ENCODE peak calls at places on chromosome 19, in six cellular contexts. One of them, this sample, is unnamed.
A peak's percentile ranks its signal among the peaks of the same experiment; 100 is the strongest.

GRCh38 chr19:50563597-50563996 is 4.6 kb downstream of the LRRC4B start:
- DNase-seq in endodermal cell: no peak
- DNase-seq in heart left ventricle: no peak
- DNase-seq in CD8-positive, alpha-beta T cell: no peak
- DNase-seq in ovary: no peak
- DNase-seq in thoracic aorta: no peak
- DNase-seq in this sample: no peak

GRCh38 chr19:31073485-31074221 is 275.6 kb downstream of the TSHZ3 start:
- DNase-seq in endodermal cell: no peak
- DNase-seq in heart left ventricle: no peak
- DNase-seq in CD8-positive, alpha-beta T cell: no peak
- DNase-seq in ovary: no peak
- DNase-seq in thoracic aorta: no peak
- DNase-seq in this sample: no peak

GRCh38 chr19:18173054-18173571 is 500 bp upstream of the IFI30 start:
- DNase-seq in endodermal cell: no peak
- DNase-seq in heart left ventricle: peak; percentile 62
- DNase-seq in CD8-positive, alpha-beta T cell: no peak
- DNase-seq in ovary: peak; percentile 44
- DNase-seq in thoracic aorta: no peak
- DNase-seq in this sample: no peak

GRCh38 chr19:15300533-15301194 is 31.7 kb downstream of the BRD4 start:
- DNase-seq in endodermal cell: no peak
- DNase-seq in heart left ventricle: no peak
- DNase-seq in CD8-positive, alpha-beta T cell: no peak
- DNase-seq in ovary: no peak
- DNase-seq in thoracic aorta: no peak
- DNase-seq in this sample: no peak

GRCh38 chr19:16235811-16236710 is 38.4 kb downstream of the AP1M1 start:
- DNase-seq in endodermal cell: peak; percentile 34
- DNase-seq in heart left ventricle: no peak
- DNase-seq in CD8-positive, alpha-beta T cell: no peak
- DNase-seq in ovary: no peak
- DNase-seq in thoracic aorta: no peak
- DNase-seq in this sample: no peak

GRCh38 chr19:51448011-51448744 is 10.1 kb downstream of the SIGLEC8 start:
- DNase-seq in endodermal cell: no peak
- DNase-seq in heart left ventricle: no peak
- DNase-seq in CD8-positive, alpha-beta T cell: no peak
- DNase-seq in ovary: no peak
- DNase-seq in thoracic aorta: no peak
- DNase-seq in this sample: no peak

GRCh38 chr19:11090264-11091032 is 1.2 kb downstream of the LDLR start:
- DNase-seq in endodermal cell: peak; percentile 99
- DNase-seq in heart left ventricle: peak; percentile 99
- DNase-seq in CD8-positive, alpha-beta T cell: peak; percentile 97
- DNase-seq in ovary: peak; percentile 97
- DNase-seq in thoracic aorta: peak; percentile 97
- DNase-seq in this sample: peak; percentile 99

GRCh38 chr19:27974082-27974513 is 1238.9 kb downstream of the UQCRFS1 start:
- DNase-seq in endodermal cell: peak; percentile 83
- DNase-seq in heart left ventricle: no peak
- DNase-seq in CD8-positive, alpha-beta T cell: no peak
- DNase-seq in ovary: peak; percentile 16
- DNase-seq in thoracic aorta: no peak
- DNase-seq in this sample: no peak

GRCh38 chr19:54364775-54365257 is at the start of gene LAIR1:
- DNase-seq in endodermal cell: no peak
- DNase-seq in heart left ventricle: peak; percentile 15
- DNase-seq in CD8-positive, alpha-beta T cell: peak; percentile 45
- DNase-seq in ovary: no peak
- DNase-seq in thoracic aorta: no peak
- DNase-seq in this sample: no peak

GRCh38 chr19:12015015-12015752 is 20.3 kb downstream of the ZNF433 start:
- DNase-seq in endodermal cell: no peak
- DNase-seq in heart left ventricle: no peak
- DNase-seq in CD8-positive, alpha-beta T cell: no peak
- DNase-seq in ovary: no peak
- DNase-seq in thoracic aorta: no peak
- DNase-seq in this sample: no peak

GRCh38 chr19:13978306-13978705 is 26.0 kb downstream of the DCAF15 start:
- DNase-seq in endodermal cell: peak; percentile 100
- DNase-seq in heart left ventricle: peak; percentile 87
- DNase-seq in CD8-positive, alpha-beta T cell: no peak
- DNase-seq in ovary: peak; percentile 86
- DNase-seq in thoracic aorta: peak; percentile 52
- DNase-seq in this sample: peak; percentile 89

GRCh38 chr19:55464669-55465068 is at the start of gene C19orf85:
- DNase-seq in endodermal cell: peak; percentile 89
- DNase-seq in heart left ventricle: no peak
- DNase-seq in CD8-positive, alpha-beta T cell: no peak
- DNase-seq in ovary: no peak
- DNase-seq in thoracic aorta: no peak
- DNase-seq in this sample: no peak

GRCh38 chr19:51125421-51126075 is 842 bp downstream of the SIGLEC9 start:
- DNase-seq in endodermal cell: peak; percentile 32
- DNase-seq in heart left ventricle: no peak
- DNase-seq in CD8-positive, alpha-beta T cell: no peak
- DNase-seq in ovary: no peak
- DNase-seq in thoracic aorta: no peak
- DNase-seq in this sample: no peak

GRCh38 chr19:33132425-33132824 is 511 bp downstream of the WDR88 start:
- DNase-seq in endodermal cell: peak; percentile 74
- DNase-seq in heart left ventricle: no peak
- DNase-seq in CD8-positive, alpha-beta T cell: no peak
- DNase-seq in ovary: no peak
- DNase-seq in thoracic aorta: no peak
- DNase-seq in this sample: no peak

DNA sequence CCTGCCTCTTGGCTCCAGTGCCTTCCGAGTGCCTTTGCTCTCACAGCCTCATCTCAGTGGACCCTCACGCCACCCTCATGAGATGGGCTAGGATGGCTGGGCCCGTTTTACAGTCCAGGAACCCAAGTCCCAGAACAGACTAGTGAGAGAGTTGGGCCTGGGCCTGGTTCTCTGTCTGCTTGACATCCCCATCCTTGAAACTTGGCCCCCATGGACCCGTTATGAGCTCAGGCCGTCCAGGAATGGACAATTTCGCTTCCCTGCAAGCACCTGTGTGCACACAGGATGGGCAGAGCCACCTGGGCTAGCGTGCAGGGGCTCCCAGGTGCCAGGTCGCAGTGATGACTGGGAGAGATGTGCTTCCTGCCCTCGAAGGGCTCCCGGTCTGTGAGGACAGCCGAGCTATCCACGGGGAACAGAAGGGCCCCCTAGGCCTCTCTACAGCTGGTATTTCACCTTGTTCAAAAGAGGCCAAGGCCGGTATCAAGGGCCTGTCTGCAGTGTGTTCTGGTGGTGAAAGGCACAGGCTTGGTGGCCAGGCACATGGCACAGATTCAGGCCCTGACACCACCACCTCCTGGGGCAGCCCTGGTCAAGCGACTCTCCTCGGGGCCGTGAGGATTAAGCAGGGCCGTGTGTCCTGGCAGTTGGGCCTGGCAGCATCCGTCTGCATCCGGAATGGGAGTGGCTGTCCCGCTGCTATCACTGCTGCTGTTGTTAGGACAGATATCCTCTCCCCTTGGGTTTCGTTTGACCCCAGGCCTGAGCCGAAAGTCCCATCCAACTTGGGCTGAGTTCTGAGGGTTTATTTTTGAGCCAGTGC is 38.9 kb downstream of the CAPN12 start:
- DNase-seq in endodermal cell: no peak
- DNase-seq in heart left ventricle: no peak
- DNase-seq in CD8-positive, alpha-beta T cell: no peak
- DNase-seq in ovary: no peak
- DNase-seq in thoracic aorta: no peak
- DNase-seq in this sample: peak; percentile 73
- H3K4me1 ChIP-seq in endodermal cell: no peaks in the 10 kb centered on the region
- H3K4me1 ChIP-seq in heart left ventricle: peaks cover 90% of the 10 kb centered on the region
- H3K4me1 ChIP-seq in CD8-positive, alpha-beta T cell: no peaks in the 10 kb centered on the region
- H3K4me1 ChIP-seq in ovary: peaks cover 15% of the 10 kb centered on the region
- H3K4me1 ChIP-seq in thoracic aorta: peaks cover 33% of the 10 kb centered on the region
- H3K4me1 ChIP-seq in this sample: peaks cover 88% of the 10 kb centered on the region

GRCh38 chr19:8030906-8031305 is 21.7 kb upstream of the CCL25 start:
- DNase-seq in endodermal cell: no peak
- DNase-seq in heart left ventricle: no peak
- DNase-seq in CD8-positive, alpha-beta T cell: no peak
- DNase-seq in ovary: no peak
- DNase-seq in thoracic aorta: no peak
- DNase-seq in this sample: no peak

GRCh38 chr19:8034178-8034525 is 18.4 kb upstream of the CCL25 start:
- DNase-seq in endodermal cell: no peak
- DNase-seq in heart left ventricle: no peak
- DNase-seq in CD8-positive, alpha-beta T cell: no peak
- DNase-seq in ovary: no peak
- DNase-seq in thoracic aorta: no peak
- DNase-seq in this sample: no peak

GRCh38 chr19:8025321-8025720 is 19.9 kb upstream of the ELAVL1 start:
- DNase-seq in endodermal cell: no peak
- DNase-seq in heart left ventricle: no peak
- DNase-seq in CD8-positive, alpha-beta T cell: no peak
- DNase-seq in ovary: no peak
- DNase-seq in thoracic aorta: no peak
- DNase-seq in this sample: no peak

GRCh38 chr19:8023371-8023770 is 17.9 kb upstream of the ELAVL1 start:
- DNase-seq in endodermal cell: no peak
- DNase-seq in heart left ventricle: no peak
- DNase-seq in CD8-positive, alpha-beta T cell: no peak
- DNase-seq in ovary: no peak
- DNase-seq in thoracic aorta: no peak
- DNase-seq in this sample: no peak

DNA sequence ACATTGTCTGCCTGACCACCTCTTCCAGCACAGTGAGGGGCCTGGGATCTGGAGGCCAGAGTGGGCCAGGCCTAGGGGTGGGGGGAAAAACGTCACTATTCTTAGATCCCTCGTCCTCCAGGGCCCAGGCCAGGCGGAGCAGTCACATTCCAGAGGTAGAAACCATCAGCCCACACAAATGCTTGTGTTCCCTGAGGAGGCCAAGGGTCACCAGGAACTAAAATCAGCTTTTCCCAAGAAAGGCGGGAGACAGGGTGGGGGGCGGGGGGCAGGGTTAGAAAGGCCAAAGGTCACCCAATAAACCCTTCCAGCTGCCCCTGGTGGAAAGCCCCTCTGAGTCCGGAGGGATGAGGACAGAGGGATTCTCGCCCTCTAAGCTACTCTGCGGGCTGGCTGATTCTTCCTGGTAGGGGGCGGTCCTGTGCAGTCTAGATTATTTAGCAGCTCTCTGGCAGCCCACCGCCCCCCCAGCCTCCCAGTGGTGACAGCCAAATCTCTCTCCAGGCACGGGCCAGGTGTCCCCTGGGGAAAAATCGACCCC is 23.5 kb upstream of the CCL25 start:
- DNase-seq in endodermal cell: peak; percentile 89
- DNase-seq in heart left ventricle: peak; percentile 20
- DNase-seq in CD8-positive, alpha-beta T cell: no peak
- DNase-seq in ovary: no peak
- DNase-seq in thoracic aorta: no peak
- DNase-seq in this sample: no peak
- H3K27ac ChIP-seq in endodermal cell: peak overlapping the region; percentile 87
- H3K27ac ChIP-seq in heart left ventricle: no peak overlapping the region
- H3K27ac ChIP-seq in CD8-positive, alpha-beta T cell: no peak overlapping the region
- H3K27ac ChIP-seq in ovary: no peak overlapping the region
- H3K27ac ChIP-seq in thoracic aorta: no peak overlapping the region
- H3K27ac ChIP-seq in this sample: no peak overlapping the region

DNA sequence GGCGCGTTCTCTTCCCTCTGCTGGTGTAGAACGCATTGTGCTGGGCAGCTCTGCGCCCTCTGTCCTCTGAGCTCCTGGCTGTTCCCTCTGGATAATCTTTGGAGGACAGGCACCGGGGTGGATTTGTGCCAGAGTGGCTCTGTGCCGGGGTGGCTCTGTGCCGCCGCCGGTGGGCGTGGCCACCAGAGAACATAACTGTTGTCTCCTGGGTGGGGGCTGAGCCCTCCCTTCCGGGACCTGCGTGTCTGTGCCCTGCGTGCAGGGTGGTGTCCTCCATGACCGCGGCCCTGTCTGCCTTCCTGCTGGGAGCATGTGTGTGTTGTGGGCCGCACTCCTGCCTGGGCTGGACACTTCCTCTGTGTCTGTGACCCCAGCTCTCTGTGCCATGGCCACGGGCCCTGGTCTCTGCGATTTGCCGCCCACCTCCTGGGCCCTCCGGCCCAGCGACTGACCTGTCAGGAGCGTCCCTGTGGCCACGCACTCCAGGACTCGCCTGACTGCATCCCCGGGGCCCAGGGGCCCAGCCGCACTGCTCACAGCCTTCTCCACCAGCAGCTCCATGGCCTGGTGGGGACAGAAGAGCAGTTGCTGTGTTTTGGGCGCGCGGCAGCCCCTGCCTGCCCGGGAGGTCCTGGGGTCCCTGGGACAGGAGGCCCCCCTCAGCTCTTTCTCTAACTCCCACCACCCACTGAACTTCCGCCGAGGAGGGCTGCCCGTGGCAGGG is 22.4 kb upstream of the MATK start:
- DNase-seq in endodermal cell: peak; percentile 44
- DNase-seq in heart left ventricle: no peak
- DNase-seq in CD8-positive, alpha-beta T cell: no peak
- DNase-seq in ovary: no peak
- DNase-seq in thoracic aorta: no peak
- DNase-seq in this sample: no peak
- H3K4me1 ChIP-seq in endodermal cell: no peaks in the 10 kb centered on the region
- H3K4me1 ChIP-seq in heart left ventricle: peaks cover 11% of the 10 kb centered on the region
- H3K4me1 ChIP-seq in CD8-positive, alpha-beta T cell: peaks cover 38% of the 10 kb centered on the region
- H3K4me1 ChIP-seq in ovary: no peaks in the 10 kb centered on the region
- H3K4me1 ChIP-seq in thoracic aorta: no peaks in the 10 kb centered on the region
- H3K4me1 ChIP-seq in this sample: peaks cover 8% of the 10 kb centered on the region

GRCh38 chr19:3345850-3346460 is 20.4 kb upstream of the NFIC start:
- DNase-seq in endodermal cell: no peak
- DNase-seq in heart left ventricle: no peak
- DNase-seq in CD8-positive, alpha-beta T cell: no peak
- DNase-seq in ovary: no peak
- DNase-seq in thoracic aorta: no peak
- DNase-seq in this sample: no peak
- H3K27ac ChIP-seq in endodermal cell: no peak overlapping the region
- H3K27ac ChIP-seq in heart left ventricle: peak overlapping the region; percentile 69
- H3K27ac ChIP-seq in CD8-positive, alpha-beta T cell: no peak overlapping the region
- H3K27ac ChIP-seq in ovary: peak overlapping the region; percentile 88
- H3K27ac ChIP-seq in thoracic aorta: peak overlapping the region; percentile 57
- H3K27ac ChIP-seq in this sample: peak overlapping the region; percentile 91

GRCh38 chr19:38710416-38710702 is 33.9 kb downstream of the CAPN12 start:
- DNase-seq in endodermal cell: no peak
- DNase-seq in heart left ventricle: no peak
- DNase-seq in CD8-positive, alpha-beta T cell: no peak
- DNase-seq in ovary: no peak
- DNase-seq in thoracic aorta: no peak
- DNase-seq in this sample: no peak
- H3K4me1 ChIP-seq in endodermal cell: no peaks in the 10 kb centered on the region
- H3K4me1 ChIP-seq in heart left ventricle: peaks cover 98% of the 10 kb centered on the region
- H3K4me1 ChIP-seq in CD8-positive, alpha-beta T cell: no peaks in the 10 kb centered on the region
- H3K4me1 ChIP-seq in ovary: peaks cover 22% of the 10 kb centered on the region
- H3K4me1 ChIP-seq in thoracic aorta: peaks cover 48% of the 10 kb centered on the region
- H3K4me1 ChIP-seq in this sample: peaks cover 97% of the 10 kb centered on the region